ENCODE peak calls at places on chromosomes 13 and 19, in nine cellular contexts. I, G, Y, H, F, T, J, Q and X are unnamed samples.

GRCh38 chr13:74866151-74866550 is 615.8 kb downstream of the TBC1D4 start:
- DNase-seq in I (no peak), H (no peak), G (no peak), J (no peak), F (no peak), Q (no peak), Y (no peak), T (no peak), X (no peak)

GRCh38 chr19:5170329-5170745 is 170.3 kb downstream of the PTPRS start:
- DNase-seq in H (no peak), G (no peak), F (peak; percentile 37), Y (no peak), I (no peak), J (no peak), T (no peak), Q (no peak), X (no peak)

GRCh38 chr13:40269086-40269485 is 397.4 kb downstream of the FOXO1 start:
- DNase-seq in I (no peak), Y (no peak), J (no peak), H (no peak), Q (no peak), T (no peak), G (peak; percentile 19), F (no peak), X (no peak)

GRCh38 chr13:84405286-84405685 is 523.0 kb upstream of the SLITRK1 start:
- DNase-seq in H (no peak), G (no peak), I (no peak), F (no peak), J (no peak), T (no peak), Y (no peak), Q (peak; percentile 58), X (no peak)

GRCh38 chr19:35167251-35168119 is 12.9 kb downstream of the FXYD5 start:
- DNase-seq in F (no peak), J (no peak), G (no peak), H (no peak), Y (no peak), I (no peak), T (no peak), Q (no peak), X (no peak)

GRCh38 chr19:36136975-36137686 is 2.7 kb upstream of the CAPNS1 start:
- DNase-seq in F (peak; percentile 80), G (peak; percentile 93), H (peak; percentile 87), Q (peak; percentile 53), Y (peak; percentile 77), I (peak; percentile 35), T (peak; percentile 96), J (peak; percentile 98), X (peak; percentile 83)

GRCh38 chr13:34733720-34734119 is 208.3 kb upstream of the NBEA start:
- DNase-seq in J (peak; percentile 12), T (no peak), Q (peak; percentile 38), G (no peak), Y (no peak), H (no peak), F (no peak), I (no peak), X (no peak)

GRCh38 chr19:57820599-57820998 is 5.9 kb upstream of the ZNF552 start:
- DNase-seq in F (no peak), Q (no peak), G (no peak), H (no peak), I (no peak), T (no peak), Y (no peak), J (no peak), X (no peak)

GRCh38 chr13:99220199-99220931 is 19.7 kb downstream of the UBAC2 start:
- DNase-seq in Q (no peak), F (no peak), T (no peak), H (no peak), G (no peak), Y (no peak), I (no peak), J (no peak), X (no peak)

GRCh38 chr13:51040431-51040830 is 70.6 kb downstream of the C13orf42 start:
- DNase-seq in F (no peak), H (no peak), I (no peak), Q (no peak), J (no peak), G (no peak), Y (no peak), T (no peak), X (no peak)
- H3K27ac ChIP-seq in F (no peak overlapping the region), H (no peak overlapping the region), I (no peak overlapping the region), Q (no peak overlapping the region), J (no peak overlapping the region), G (no peak overlapping the region), Y (no peak overlapping the region), T (no peak overlapping the region), X (no peak overlapping the region)

GRCh38 chr13:45584816-45585215 is 30.7 kb downstream of the ERICH6B start:
- DNase-seq in J (peak; percentile 15), T (no peak), Y (peak; percentile 16), H (no peak), G (no peak), I (no peak), Q (no peak), F (no peak), X (no peak)
- TF ChIP-seq CTCF in J (peak; percentile 47), T (no peak), Y (peak; percentile 39), H (no peak), G (no peak), I (no peak), Q (no peak), F (no peak), X (peak; percentile 48)

GRCh38 chr13:73403362-73404150 is 344.8 kb downstream of the KLF5 start:
- DNase-seq in T (no peak), H (no peak), Q (peak; percentile 18), F (no peak), G (no peak), I (no peak), J (no peak), Y (no peak), X (peak; percentile 46)

GRCh38 chr13:73404581-73404980 is 345.8 kb downstream of the KLF5 start:
- DNase-seq in H (no peak), I (no peak), F (no peak), T (no peak), Q (no peak), J (no peak), G (no peak), Y (no peak), X (no peak)

GRCh38 chr13:73401769-73402168 is 343.0 kb downstream of the KLF5 start:
- DNase-seq in J (no peak), G (no peak), T (no peak), H (no peak), Y (no peak), F (no peak), I (no peak), Q (no peak), X (no peak)

GRCh38 chr13:73397486-73398020 is 338.7 kb downstream of the KLF5 start:
- DNase-seq in Q (no peak), H (no peak), G (no peak), I (no peak), T (no peak), Y (no peak), F (peak; percentile 14), J (no peak), X (no peak)

GRCh38 chr13:73399347-73400216 is 340.8 kb downstream of the KLF5 start:
- DNase-seq in J (peak; percentile 47), T (no peak), Y (no peak), H (no peak), G (peak; percentile 15), Q (no peak), F (peak; percentile 63), I (no peak), X (peak; percentile 64)
- H3K4me1 ChIP-seq in J (peaks cover 19% of the 10 kb centered on the region), T (peaks cover 4% of the 10 kb centered on the region), Y (peaks cover 19% of the 10 kb centered on the region), H (peaks cover 5% of the 10 kb centered on the region), G (peaks cover 13% of the 10 kb centered on the region), Q (peaks cover 2% of the 10 kb centered on the region), F (peaks cover 6% of the 10 kb centered on the region), I (no peaks in the 10 kb centered on the region), X (peaks cover 22% of the 10 kb centered on the region)

GRCh38 chr19:18809149-18809978 is 18.3 kb upstream of the COMP start:
- DNase-seq in T (no peak), I (no peak), Q (peak; percentile 42), Y (no peak), J (peak; percentile 62), G (peak; percentile 53), H (no peak), F (peak; percentile 36), X (no peak)
- H3K27ac ChIP-seq in T (no peak overlapping the region), I (no peak overlapping the region), Q (no peak overlapping the region), Y (no peak overlapping the region), J (no peak overlapping the region), G (no peak overlapping the region), H (no peak overlapping the region), F (no peak overlapping the region), X (no peak overlapping the region)

GRCh38 chr13:71218960-71219359 is 648.0 kb downstream of the DACH1 start:
- DNase-seq in Q (no peak), G (no peak), J (no peak), H (no peak), T (no peak), I (no peak), F (no peak), Y (no peak), X (no peak)
- TF ChIP-seq CTCF in Q (no peak), G (no peak), J (no peak), H (no peak), T (no peak), I (no peak), F (no peak), Y (peak; percentile 20), X (no peak)

GRCh38 chr13:36774895-36775294 is 44.1 kb upstream of the RFXAP start:
- DNase-seq in H (no peak), Y (no peak), T (no peak), Q (no peak), F (no peak), I (no peak), J (no peak), G (no peak), X (no peak)
- H3K4me1 ChIP-seq in H (no peaks in the 10 kb centered on the region), Y (no peaks in the 10 kb centered on the region), T (no peaks in the 10 kb centered on the region), Q (peaks cover 10% of the 10 kb centered on the region), F (no peaks in the 10 kb centered on the region), I (no peaks in the 10 kb centered on the region), J (no peaks in the 10 kb centered on the region), G (no peaks in the 10 kb centered on the region), X (no peaks in the 10 kb centered on the region)

GRCh38 chr19:11378319-11379189 is 4.1 kb downstream of the SWSAP1 start:
- DNase-seq in G (peak; percentile 59), Q (peak; percentile 77), T (peak; percentile 62), Y (no peak), F (peak; percentile 39), H (peak; percentile 51), J (peak; percentile 80), I (no peak), X (no peak)
- H3K27ac ChIP-seq in G (no peak overlapping the region), Q (peak overlapping the region; percentile 51), T (peak overlapping the region; percentile 85), Y (peak overlapping the region; percentile 72), F (peak overlapping the region; percentile 48), H (no peak overlapping the region), J (peak overlapping the region; percentile 26), I (no peak overlapping the region), X (no peak overlapping the region)

GRCh38 chr19:1650627-1651009 is 1.8 kb downstream of the TCF3 start:
- DNase-seq in Y (no peak), G (no peak), J (no peak), T (no peak), I (peak; percentile 55), F (no peak), H (no peak), Q (no peak), X (no peak)
- TF ChIP-seq CTCF in Y (peak; percentile 3), G (no peak), J (no peak), T (no peak), I (peak; percentile 30), F (no peak), H (no peak), Q (no peak), X (peak; percentile 13)

DNA sequence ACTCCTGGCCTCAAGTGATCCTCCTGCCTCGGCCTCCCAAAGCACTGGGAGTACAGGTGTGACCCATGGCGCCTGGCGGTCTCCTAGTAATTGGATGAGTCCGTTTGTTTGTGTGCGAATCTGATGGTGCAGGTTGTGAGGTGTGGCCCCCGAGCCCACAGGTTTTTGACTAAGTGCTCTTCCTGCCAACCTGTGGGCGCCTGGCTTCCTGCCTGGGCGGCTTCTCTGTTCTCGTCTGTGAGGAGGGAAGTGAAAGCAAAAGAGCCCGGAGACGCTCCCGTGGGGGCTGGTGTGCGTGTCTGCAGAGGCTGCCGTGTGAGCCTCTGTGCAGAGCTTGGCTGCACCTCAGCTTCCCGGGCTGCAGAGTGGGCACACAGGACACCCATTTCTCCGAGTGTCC is 10.0 kb downstream of the ARHGAP45 start:
- DNase-seq in G (peak; percentile 53), F (peak; percentile 89), T (no peak), J (peak; percentile 77), Q (no peak), Y (no peak), H (no peak), I (peak; percentile 98), X (peak; percentile 56)
- H3K4me1 ChIP-seq in G (peaks cover 24% of the 10 kb centered on the region), F (peaks cover 21% of the 10 kb centered on the region), T (peaks cover 13% of the 10 kb centered on the region), J (peaks cover 12% of the 10 kb centered on the region), Q (no peaks in the 10 kb centered on the region), Y (peaks cover 4% of the 10 kb centered on the region), H (no peaks in the 10 kb centered on the region), I (peaks cover 20% of the 10 kb centered on the region), X (no peaks in the 10 kb centered on the region)